ENCODE peak calls at places on chromosomes 16 and 17, in nine cellular contexts. E is stomach, J is endothelial cell of umbilical vein, A is body of pancreas, D is Peyer's patch, G is MM.1S, H is adrenal gland, S is heart left ventricle, T is gastrocnemius medialis. O is an unnamed sample. For H3K4me1, the result is how much of the 10 kb centered on the place peaks cover.

GRCh38 chr16:74896389-74897370 is 88.2 kb downstream of the WDR59 start:
- DNase-seq in S (no peak), A (no peak), G (no peak), H (peak), E (no peak), D (no peak), J (no peak), T (no peak), O (peak)

GRCh38 chr17:82019208-82019727 is 3.4 kb downstream of the CENPX start:
- DNase-seq in H (no peak), S (no peak), T (no peak), D (no peak), J (no peak), G (no peak), E (no peak), A (no peak), O (no peak)

GRCh38 chr17:64005734-64006167 is 7.6 kb downstream of the PRR29 start:
- DNase-seq in G (no peak), S (peak), D (no peak), H (peak), A (no peak), E (peak), J (peak), T (no peak), O (peak)

GRCh38 chr17:35345445-35345925 is 27.9 kb downstream of the SLFN11 start:
- DNase-seq in A (no peak), E (no peak), D (no peak), H (no peak), T (no peak), G (no peak), S (no peak), J (no peak), O (no peak)

GRCh38 chr16:51114369-51114768 is 36.7 kb downstream of the SALL1 start:
- DNase-seq in J (no peak), S (no peak), A (no peak), G (no peak), E (no peak), D (no peak), T (no peak), H (no peak), O (no peak)

GRCh38 chr16:67403976-67404555 is 10.8 kb upstream of the TPPP3 start:
- DNase-seq in G (no peak), S (no peak), H (no peak), J (no peak), A (no peak), D (no peak), T (no peak), E (no peak), O (no peak)

GRCh38 chr16:29312835-29313558 is 93.5 kb downstream of the NPIPB11 start:
- DNase-seq in T (no peak), G (no peak), J (no peak), S (no peak), A (no peak), H (no peak), D (no peak), E (no peak), O (no peak)

GRCh38 chr17:60468371-60468770 is 46.1 kb downstream of the CHCT1 start:
- DNase-seq in J (peak), E (no peak), A (no peak), D (no peak), H (no peak), G (no peak), T (no peak), S (no peak), O (no peak)

GRCh38 chr16:2963074-2963610 is 933 bp upstream of the KREMEN2 start:
- DNase-seq in G (no peak), S (no peak), T (no peak), H (no peak), J (no peak), E (no peak), D (no peak), A (no peak), O (no peak)

GRCh38 chr17:19569785-19570496 is 36.3 kb downstream of the SLC47A1 start:
- DNase-seq in E (no peak), J (no peak), G (peak), H (no peak), T (peak), A (no peak), S (no peak), D (no peak), O (peak)

GRCh38 chr17:17935321-17936271 is 36.6 kb downstream of the TOM1L2 start:
- DNase-seq in J (no peak), S (no peak), T (peak), E (no peak), G (no peak), A (no peak), H (peak), D (no peak), O (peak)

GRCh38 chr17:68732301-68732749 is 131.2 kb upstream of the FAM20A start:
- DNase-seq in T (no peak), J (no peak), E (no peak), D (no peak), G (no peak), A (no peak), S (no peak), H (no peak), O (peak)

GRCh38 chr17:34199932-34200534 is 55.1 kb upstream of the CCL2 start:
- DNase-seq in G (peak), T (peak), E (peak), S (peak), A (peak), J (peak), D (peak), H (peak), O (peak)

DNA sequence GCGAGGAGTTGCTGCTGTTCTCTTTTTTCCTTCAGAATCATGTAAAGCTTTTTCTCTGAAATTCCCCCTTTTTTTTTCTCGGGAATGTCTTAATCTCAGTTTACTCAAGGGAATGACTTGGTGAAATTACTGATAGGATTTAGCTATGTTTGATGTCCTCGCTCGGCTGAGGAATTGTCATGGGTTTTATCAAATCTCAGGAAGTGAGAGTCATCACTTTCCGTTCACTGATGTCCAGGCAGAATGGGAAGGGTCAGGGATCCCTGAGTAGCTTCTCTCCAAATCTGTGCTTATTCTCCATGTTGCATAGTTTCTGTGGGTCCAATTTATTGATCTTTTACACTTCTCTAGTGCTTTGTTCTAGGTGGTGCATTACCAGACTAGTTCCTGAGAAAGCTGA is 6.3 kb downstream of the IGSF6 start:
- DNase-seq in E (no peak), A (no peak), D (no peak), H (peak), T (no peak), G (no peak), S (no peak), J (no peak), O (no peak)
- H3K4me1 ChIP-seq in E (under half), A (under half), D (under half), H (half or more), T (under half), G (under half), S (under half), J (under half), O (under half)

GRCh38 chr17:44024853-44025252 is 10.1 kb upstream of the TMEM101 start:
- DNase-seq in S (no peak), G (no peak), J (no peak), A (no peak), H (no peak), D (no peak), E (no peak), T (no peak), O (no peak)
- H3K27ac ChIP-seq in S (no peak), G (no peak), J (no peak), A (no peak), H (no peak), D (no peak), E (no peak), T (no peak), O (no peak)

DNA sequence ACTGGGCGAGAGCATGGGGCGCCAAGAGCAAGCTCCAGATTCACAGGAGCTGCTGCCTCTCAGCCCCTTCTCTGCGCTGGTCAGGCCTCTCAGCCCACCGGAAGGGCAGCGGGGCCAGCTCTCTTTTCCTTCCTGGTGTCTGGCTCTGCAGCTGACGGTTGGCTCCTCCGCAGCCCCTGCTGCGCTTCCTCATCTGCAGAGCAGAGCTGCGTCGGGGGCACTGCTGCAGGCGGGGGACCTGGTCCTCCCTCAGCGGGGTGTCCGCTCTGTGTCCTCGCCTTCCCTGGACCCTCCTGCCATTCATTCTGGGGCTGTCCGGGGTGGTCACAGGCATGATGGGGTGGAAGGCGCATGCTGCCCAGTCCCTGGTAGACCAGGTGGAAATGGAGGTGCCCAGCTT is 84.6 kb downstream of the IRF8 start:
- DNase-seq in S (no peak), T (no peak), A (no peak), G (no peak), D (no peak), J (no peak), H (no peak), E (no peak), O (no peak)
- H3K4me3 ChIP-seq in S (no peak), T (no peak), A (no peak), G (no peak), D (no peak), J (no peak), H (no peak), E (no peak), O (no peak)

GRCh38 chr17:5000237-5000639 is 2.5 kb downstream of the KIF1C start:
- DNase-seq in H (peak), E (peak), G (no peak), J (no peak), T (peak), S (peak), D (no peak), A (peak), O (no peak)
- H3K4me1 ChIP-seq in H (under half), E (under half), G (under half), J (under half), T (half or more), S (under half), D (under half), A (under half), O (under half)

GRCh38 chr16:85438981-85439639 is 174.0 kb upstream of the GSE1 start:
- DNase-seq in D (no peak), A (no peak), J (no peak), T (no peak), S (no peak), E (no peak), G (no peak), H (no peak), O (no peak)
- H3K27ac ChIP-seq in D (no peak), A (no peak), J (no peak), T (no peak), S (no peak), E (no peak), G (no peak), H (no peak), O (no peak)

GRCh38 chr17:72205801-72206200 is 85.0 kb downstream of the SOX9 start:
- DNase-seq in E (no peak), T (no peak), A (no peak), S (no peak), J (no peak), H (no peak), D (no peak), G (no peak), O (no peak)
- H3K4me3 ChIP-seq in E (no peak), T (no peak), A (no peak), S (no peak), J (no peak), H (no peak), D (no peak), G (no peak), O (no peak)

O was measured in small intestine.